ENCODE peak calls at places on chromosomes 7 and 10, in eight cellular contexts. F is AG10803, E is WERI-Rb-1, P is fibroblast of lung, R is progenitor cell of endocrine pancreas, D is cardiac fibroblast, G is GM13977, L is lower lobe of right lung. Y is an unnamed sample.
A peak's percentile ranks its signal among the peaks of the same experiment; 100 is the strongest.

GRCh38 chr10:15485684-15486316 is 114.7 kb upstream of the FAM171A1 start:
- DNase-seq in F (peak; percentile 88), E (no peak), P (peak; percentile 32), R (no peak), D (peak; percentile 75), G (no peak), L (no peak), Y (no peak)

GRCh38 chr7:135712182-135712782 is 15.7 kb downstream of the SLC13A4 start:
- DNase-seq in F (peak; percentile 21), E (peak; percentile 58), P (no peak), R (no peak), D (no peak), G (no peak), L (no peak), Y (no peak)

GRCh38 chr7:36391436-36392198 is 2.0 kb downstream of the ANLN start:
- DNase-seq in F (no peak), E (no peak), P (no peak), R (no peak), D (no peak), G (peak; percentile 54), L (no peak), Y (peak; percentile 43)

GRCh38 chr10:132575320-132576201 is 38.0 kb downstream of the INPP5A start:
- DNase-seq in F (peak; percentile 47), E (no peak), P (peak; percentile 95), R (no peak), D (peak; percentile 71), G (peak; percentile 68), L (no peak), Y (peak; percentile 71)

GRCh38 chr7:5354460-5355279 is 69.0 kb downstream of the TNRC18 start:
- DNase-seq in F (peak; percentile 64), E (peak; percentile 66), P (peak; percentile 32), R (no peak), D (peak; percentile 21), G (peak; percentile 66), L (no peak), Y (no peak)

GRCh38 chr7:72405871-72406270 is 6.3 kb downstream of the CALN1 start:
- DNase-seq in F (no peak), E (no peak), P (no peak), R (no peak), D (no peak), G (no peak), L (no peak), Y (no peak)

GRCh38 chr10:77296534-77297369 is 340.9 kb downstream of the KCNMA1 start:
- DNase-seq in F (peak; percentile 23), E (peak; percentile 23), P (no peak), R (no peak), D (no peak), G (no peak), L (no peak), Y (no peak)

GRCh38 chr10:22433875-22434274 is 88.6 kb downstream of the SPAG6 start:
- DNase-seq in F (peak; percentile 94), E (no peak), P (peak; percentile 96), R (no peak), D (peak; percentile 96), G (no peak), L (no peak), Y (no peak)

GRCh38 chr10:78139336-78139735 is 105.7 kb downstream of the RPS24 start:
- DNase-seq in F (no peak), E (peak; percentile 50), P (no peak), R (no peak), D (no peak), G (no peak), L (no peak), Y (no peak)

GRCh38 chr10:95168694-95169093 is 25.3 kb upstream of the ACSM6 start:
- DNase-seq in F (no peak), E (no peak), P (no peak), R (no peak), D (no peak), G (no peak), L (no peak), Y (no peak)

GRCh38 chr10:43863859-43864591 is 215.3 kb upstream of the ZNF32 start:
- DNase-seq in F (peak; percentile 88), E (no peak), P (peak; percentile 93), R (no peak), D (peak; percentile 94), G (no peak), L (peak; percentile 31), Y (no peak)

GRCh38 chr10:67808706-67809105 is 29.3 kb downstream of the DNAJC12 start:
- DNase-seq in F (no peak), E (no peak), P (no peak), R (no peak), D (no peak), G (no peak), L (no peak), Y (no peak)

GRCh38 chr10:110496553-110497437 is 912 bp upstream of the DUSP5 start:
- DNase-seq in F (no peak), E (peak; percentile 90), P (no peak), R (no peak), D (no peak), G (no peak), L (no peak), Y (no peak)

GRCh38 chr7:123569352-123569999 is 11.9 kb upstream of the NDUFA5 start:
- DNase-seq in F (no peak), E (no peak), P (no peak), R (no peak), D (no peak), G (no peak), L (no peak), Y (no peak)

GRCh38 chr10:129715805-129716785 is 248.0 kb downstream of the EBF3 start:
- DNase-seq in F (no peak), E (no peak), P (no peak), R (no peak), D (no peak), G (no peak), L (no peak), Y (no peak)

GRCh38 chr7:38461887-38462286 is 169.3 kb downstream of the AMPH start:
- DNase-seq in F (no peak), E (no peak), P (no peak), R (no peak), D (no peak), G (no peak), L (no peak), Y (no peak)

GRCh38 chr7:69703099-69703498 is 104.8 kb downstream of the AUTS2 start:
- DNase-seq in F (no peak), E (no peak), P (peak; percentile 75), R (no peak), D (no peak), G (no peak), L (no peak), Y (no peak)

GRCh38 chr10:60921631-60922030 is 22.4 kb downstream of the RHOBTB1 start:
- DNase-seq in F (no peak), E (peak; percentile 46), P (no peak), R (no peak), D (no peak), G (no peak), L (no peak), Y (no peak)

GRCh38 chr7:2116086-2116810 is 116.5 kb downstream of the MAD1L1 start:
- DNase-seq in F (no peak), E (no peak), P (peak; percentile 89), R (no peak), D (peak; percentile 38), G (no peak), L (no peak), Y (no peak)

GRCh38 chr7:2112261-2113203 is 120.2 kb downstream of the MAD1L1 start:
- DNase-seq in F (no peak), E (no peak), P (no peak), R (no peak), D (no peak), G (peak; percentile 60), L (no peak), Y (no peak)

GRCh38 chr7:2115739-2116065 is 117.0 kb downstream of the MAD1L1 start:
- DNase-seq in F (no peak), E (no peak), P (no peak), R (no peak), D (no peak), G (no peak), L (no peak), Y (no peak)

GRCh38 chr7:2114926-2115738 is 117.6 kb downstream of the MAD1L1 start:
- DNase-seq in F (no peak), E (no peak), P (no peak), R (no peak), D (no peak), G (no peak), L (no peak), Y (no peak)

GRCh38 chr7:2114052-2114451 is 118.7 kb downstream of the MAD1L1 start:
- DNase-seq in F (peak; percentile 49), E (no peak), P (peak; percentile 79), R (no peak), D (peak; percentile 84), G (no peak), L (no peak), Y (no peak)
- TF ChIP-seq CTCF in F (no peak), E (no peak), P (no peak), R (no peak), D (no peak), G (no peak), L (no peak), Y (no peak)

GRCh38 chr7:8991159-8991558 is 557.8 kb downstream of the NXPH1 start:
- DNase-seq in F (no peak), E (no peak), P (no peak), R (no peak), D (no peak), G (no peak), L (no peak), Y (no peak)
- TF ChIP-seq CTCF in F (no peak), E (no peak), P (no peak), R (no peak), D (no peak), G (no peak), L (no peak), Y (no peak)

DNA sequence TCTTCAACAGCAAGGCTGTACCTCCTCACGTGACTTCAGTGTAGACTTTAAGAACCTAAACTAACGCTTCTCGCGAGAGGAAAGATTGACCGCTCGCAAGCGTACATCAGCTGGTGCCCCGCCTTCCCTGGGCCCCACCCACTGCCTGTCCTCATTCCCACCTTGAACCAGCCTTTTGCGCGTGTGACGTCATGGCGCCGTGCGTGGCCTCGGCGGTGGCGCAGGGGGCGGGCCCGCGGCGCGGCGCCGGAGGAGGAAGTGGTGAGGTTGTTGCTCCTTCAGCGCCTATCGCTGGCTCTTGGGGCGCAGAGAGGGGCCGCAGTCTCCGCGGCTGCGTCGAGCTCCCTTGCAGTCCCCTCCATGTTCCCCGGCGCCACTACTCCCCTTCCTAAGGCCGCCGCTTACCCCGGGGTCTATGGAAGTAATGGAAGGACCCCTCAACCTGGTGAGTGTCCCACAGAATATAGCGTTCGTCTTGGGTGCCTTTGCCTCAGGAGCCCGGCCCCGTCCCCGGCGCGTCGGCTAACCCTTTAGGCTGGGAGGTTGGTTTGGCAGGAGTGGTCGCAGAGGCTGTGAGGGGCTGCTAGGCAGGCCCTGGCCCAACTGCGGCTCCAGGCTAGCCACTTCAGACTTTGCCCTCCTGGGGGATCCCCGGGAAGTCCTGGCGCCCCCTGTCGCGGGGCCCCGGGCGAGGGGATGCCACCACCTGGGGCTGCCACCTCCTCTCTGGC is at the start of gene NRBF2:
- DNase-seq in F (peak; percentile 98), E (peak; percentile 97), P (peak; percentile 98), R (peak; percentile 91), D (peak; percentile 100), G (peak; percentile 93), L (peak; percentile 99), Y (peak; percentile 93)
- TF ChIP-seq CTCF in F (peak; percentile 26), E (no peak), P (peak; percentile 16), R (peak; percentile 48), D (peak; percentile 24), G (peak; percentile 37), L (peak; percentile 23), Y (peak; percentile 28)

DNA sequence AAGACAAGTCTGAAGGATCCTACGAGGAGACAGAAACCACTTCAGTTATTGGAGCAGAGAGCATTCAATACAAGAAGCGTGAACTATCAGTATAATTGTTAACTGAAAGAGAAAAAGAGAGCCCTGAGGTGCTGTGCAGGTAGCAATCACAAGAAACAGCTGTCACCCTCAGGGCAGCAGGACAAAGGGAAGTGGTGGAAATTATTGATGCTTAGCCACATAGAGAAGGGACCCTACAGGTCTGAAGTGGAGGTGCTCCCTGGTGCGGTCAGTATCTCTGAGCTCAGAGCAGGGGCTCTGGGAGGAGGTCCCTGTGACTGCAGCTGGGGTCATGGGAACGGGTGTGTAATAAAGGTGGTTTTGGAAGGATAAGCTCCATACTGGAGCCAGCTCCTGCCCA is 97.8 kb upstream of the KLF6 start:
- DNase-seq in F (no peak), E (no peak), P (no peak), R (no peak), D (no peak), G (no peak), L (no peak), Y (no peak)
- TF ChIP-seq CTCF in F (no peak), E (no peak), P (no peak), R (no peak), D (peak; percentile 2), G (no peak), L (no peak), Y (no peak)

Y was measured in GM20000.